ENCODE peak calls at places on chromosome 20, in ten cellular contexts. F is NCI-H1092 treated with DMSO at 0.1 percent for 48 hours; Z is NCI-H146; R is stimulated activated CD4-positive, alpha-beta T cell treated with anti-CD3 and anti-CD28 coated beads, TNF-alpha, amount 100 ng/mL, for 4 hours; G is activated CD8-positive, alpha-beta memory T cell treated with anti-CD3 and anti-CD28 coated beads for 48 hours; W is amniotic stem cell; X is CD8-positive, alpha-beta memory T cell; V is central memory CD4-positive, alpha-beta T cell; H is HTR-8/SVneo; T is Right ventricle myocardium superior. E is an unnamed sample.

GRCh38 chr20:32871622-32872160 is 13.0 kb downstream of the EFCAB8 start:
- DNase-seq in W (no peak), G (no peak), Z (no peak), F (no peak), H (no peak), T (no peak), X (no peak), V (no peak), R (no peak), E (no peak)

GRCh38 chr20:31593221-31594001 is 11.7 kb upstream of the ID1 start:
- DNase-seq in T (no peak), G (no peak), Z (peak), H (peak), W (no peak), X (no peak), V (no peak), R (no peak), F (no peak), E (no peak)

GRCh38 chr20:4151991-4152695 is 136.8 kb upstream of the RNF24 start:
- DNase-seq in W (no peak), F (no peak), R (no peak), Z (no peak), X (no peak), T (no peak), G (no peak), H (no peak), V (no peak), E (no peak)

GRCh38 chr20:36805396-36805795 is 31.8 kb upstream of the DSN1 start:
- DNase-seq in F (no peak), G (no peak), R (no peak), Z (no peak), T (no peak), X (no peak), V (no peak), W (no peak), H (no peak), E (no peak)

GRCh38 chr20:4130404-4131189 is 115.2 kb upstream of the RNF24 start:
- DNase-seq in T (no peak), V (no peak), W (no peak), R (peak), X (no peak), G (no peak), H (no peak), Z (no peak), F (no peak), E (peak)

GRCh38 chr20:9348746-9349145 is 165.6 kb upstream of the LAMP5 start:
- DNase-seq in H (no peak), Z (no peak), R (no peak), V (no peak), F (no peak), W (no peak), T (no peak), G (no peak), X (no peak), E (no peak)

GRCh38 chr20:62822788-62823651 is 6.2 kb downstream of the COL9A3 start:
- DNase-seq in G (no peak), V (no peak), T (no peak), H (peak), W (no peak), R (no peak), F (peak), X (no peak), Z (peak), E (no peak)

GRCh38 chr20:15923030-15923776 is 650.0 kb downstream of the KIF16B start:
- DNase-seq in Z (no peak), F (no peak), T (no peak), R (no peak), X (no peak), H (no peak), V (no peak), W (no peak), G (no peak), E (no peak)

GRCh38 chr20:35888659-35889058 is 65.6 kb downstream of the SCAND1 start:
- DNase-seq in V (no peak), G (no peak), H (no peak), X (no peak), R (no peak), F (no peak), W (no peak), Z (no peak), T (no peak), E (no peak)

GRCh38 chr20:32111287-32111686 is 1.8 kb downstream of the TM9SF4 start:
- DNase-seq in Z (no peak), R (no peak), F (no peak), X (no peak), W (no peak), H (no peak), V (no peak), T (no peak), G (no peak), E (no peak)

GRCh38 chr20:23541330-23541729 is 27.0 kb downstream of the CST9L start:
- DNase-seq in R (no peak), V (no peak), G (no peak), W (no peak), T (no peak), H (no peak), Z (no peak), F (no peak), X (no peak), E (no peak)

GRCh38 chr20:39886650-39887190 is 802.3 kb downstream of the MAFB start:
- DNase-seq in T (peak), R (no peak), H (no peak), V (no peak), G (no peak), X (no peak), F (no peak), W (no peak), Z (no peak), E (no peak)

GRCh38 chr20:62576815-62577214 is 65.5 kb upstream of the SLCO4A1 start:
- DNase-seq in R (no peak), H (peak), F (no peak), X (no peak), Z (no peak), V (no peak), T (no peak), G (no peak), W (no peak), E (no peak)

GRCh38 chr20:36541227-36542018 is at the start of gene MYL9:
- DNase-seq in G (no peak), V (no peak), F (no peak), X (no peak), Z (peak), R (no peak), W (peak), T (peak), H (peak), E (no peak)

GRCh38 chr20:61434361-61434781 is 182.3 kb downstream of the CDH4 start:
- DNase-seq in R (no peak), H (no peak), G (no peak), T (no peak), X (no peak), F (no peak), Z (no peak), V (no peak), W (no peak), E (no peak)

GRCh38 chr20:19568128-19568527 is 189.9 kb upstream of the RIN2 start:
- DNase-seq in T (no peak), H (no peak), Z (no peak), W (no peak), F (no peak), V (no peak), X (no peak), G (no peak), R (no peak), E (no peak)

GRCh38 chr20:25054995-25055629 is 2.8 kb downstream of the ACSS1 start:
- DNase-seq in X (no peak), H (no peak), W (no peak), R (no peak), G (no peak), F (no peak), V (no peak), Z (no peak), T (no peak), E (no peak)

GRCh38 chr20:25030007-25030648 is 27.8 kb downstream of the ACSS1 start:
- DNase-seq in V (no peak), W (no peak), Z (no peak), X (no peak), H (no peak), T (no peak), F (no peak), R (no peak), G (no peak), E (no peak)

GRCh38 chr20:35200255-35200654 is 26.2 kb upstream of the MMP24 start:
- DNase-seq in F (no peak), V (no peak), T (no peak), W (no peak), X (no peak), Z (no peak), H (no peak), R (no peak), G (no peak), E (no peak)

GRCh38 chr20:2692036-2692885 is at the start of gene EBF4:
- DNase-seq in G (no peak), F (peak), T (peak), H (peak), W (no peak), X (peak), V (peak), R (no peak), Z (peak), E (no peak)

GRCh38 chr20:48931527-48932374 is 10.2 kb downstream of the ARFGEF2 start:
- DNase-seq in G (no peak), Z (no peak), V (no peak), T (no peak), R (no peak), F (no peak), H (no peak), W (no peak), X (no peak), E (no peak)

GRCh38 chr20:44006126-44006525 is 91.5 kb downstream of the TOX2 start:
- DNase-seq in G (no peak), H (no peak), X (no peak), V (no peak), F (no peak), R (no peak), T (no peak), Z (no peak), W (no peak), E (no peak)

E was measured in T-helper 1 cell.